ENCODE peak calls at places on chromosomes 7 and 10, in eight cellular contexts. C is IMR-90; B is CD8-positive, alpha-beta T cell; F is HFFc6; Z is cardiac fibroblast; H is retinal pigment epithelial cell; D is GM20000; Q is progenitor cell of endocrine pancreas. K is an unnamed sample.
A peak's percentile ranks its signal among the peaks of the same experiment; 100 is the strongest.

GRCh38 chr7:420142-421055 is 99.2 kb downstream of the PDGFA start:
- DNase-seq in C (no peak), B (no peak), F (no peak), Z (no peak), H (no peak), D (no peak), Q (no peak), K (no peak)

GRCh38 chr10:131260452-131261211 is 50.9 kb downstream of the TCERG1L start:
- DNase-seq in C (no peak), B (no peak), F (no peak), Z (no peak), H (no peak), D (no peak), Q (no peak), K (no peak)

GRCh38 chr7:69147631-69148030 is 450.6 kb upstream of the AUTS2 start:
- DNase-seq in C (no peak), B (no peak), F (no peak), Z (no peak), H (no peak), D (no peak), Q (no peak), K (no peak)

GRCh38 chr7:27842851-27843250 is 102.9 kb downstream of the TAX1BP1 start:
- DNase-seq in C (no peak), B (no peak), F (no peak), Z (no peak), H (peak; percentile 17), D (no peak), Q (no peak), K (no peak)

GRCh38 chr10:123142701-123143161 is 5.2 kb upstream of the HMX2 start:
- DNase-seq in C (no peak), B (no peak), F (no peak), Z (no peak), H (no peak), D (peak; percentile 46), Q (no peak), K (no peak)

GRCh38 chr7:4830176-4830575 is 31.7 kb downstream of the PAPOLB start:
- DNase-seq in C (peak; percentile 57), B (peak; percentile 55), F (peak; percentile 57), Z (peak; percentile 70), H (peak; percentile 16), D (peak; percentile 78), Q (peak; percentile 62), K (no peak)

GRCh38 chr10:98676895-98677294 is 230.2 kb upstream of the HPS1 start:
- DNase-seq in C (no peak), B (no peak), F (peak; percentile 18), Z (no peak), H (no peak), D (no peak), Q (no peak), K (no peak)

GRCh38 chr7:36048902-36049240 is 104.2 kb upstream of the EEPD1 start:
- DNase-seq in C (peak; percentile 31), B (no peak), F (peak; percentile 32), Z (peak; percentile 36), H (no peak), D (no peak), Q (no peak), K (no peak)

GRCh38 chr10:118723467-118723866 is 31.3 kb downstream of the CACUL1 start:
- DNase-seq in C (peak; percentile 71), B (no peak), F (peak; percentile 57), Z (peak; percentile 82), H (no peak), D (no peak), Q (no peak), K (no peak)

GRCh38 chr7:129423700-129424410 is 10.4 kb upstream of the STRIP2 start:
- DNase-seq in C (peak; percentile 25), B (no peak), F (no peak), Z (peak; percentile 60), H (no peak), D (no peak), Q (no peak), K (no peak)

GRCh38 chr7:147419001-147419400 is 1171.6 kb upstream of the C7orf33 start:
- DNase-seq in C (peak; percentile 19), B (no peak), F (no peak), Z (no peak), H (no peak), D (no peak), Q (no peak), K (no peak)

GRCh38 chr10:78660446-78661106 is 408.2 kb upstream of the ZMIZ1 start:
- DNase-seq in C (no peak), B (no peak), F (no peak), Z (no peak), H (no peak), D (no peak), Q (no peak), K (no peak)

GRCh38 chr7:36440880-36441279 is 51.2 kb downstream of the ANLN start:
- DNase-seq in C (peak; percentile 46), B (no peak), F (peak; percentile 33), Z (peak; percentile 56), H (no peak), D (peak; percentile 10), Q (no peak), K (no peak)

GRCh38 chr10:125160856-125161569 is 650 bp upstream of the CTBP2 start:
- DNase-seq in C (peak; percentile 85), B (no peak), F (peak; percentile 74), Z (peak; percentile 80), H (peak; percentile 79), D (peak; percentile 73), Q (peak; percentile 82), K (peak; percentile 74)

GRCh38 chr10:78996449-78997129 is 72.2 kb upstream of the ZMIZ1 start:
- DNase-seq in C (no peak), B (no peak), F (no peak), Z (no peak), H (no peak), D (no peak), Q (no peak), K (no peak)

GRCh38 chr7:150852371-150852905 is at the start of gene AOC1:
- DNase-seq in C (no peak), B (no peak), F (no peak), Z (no peak), H (no peak), D (no peak), Q (no peak), K (peak; percentile 34)

GRCh38 chr10:74967850-74968620 is 141.6 kb downstream of the KAT6B start:
- DNase-seq in C (no peak), B (no peak), F (no peak), Z (peak; percentile 29), H (no peak), D (no peak), Q (no peak), K (no peak)

GRCh38 chr7:65946895-65947294 is 35.1 kb downstream of the GUSB start:
- DNase-seq in C (peak; percentile 37), B (no peak), F (peak; percentile 55), Z (peak; percentile 87), H (no peak), D (no peak), Q (no peak), K (no peak)

DNA sequence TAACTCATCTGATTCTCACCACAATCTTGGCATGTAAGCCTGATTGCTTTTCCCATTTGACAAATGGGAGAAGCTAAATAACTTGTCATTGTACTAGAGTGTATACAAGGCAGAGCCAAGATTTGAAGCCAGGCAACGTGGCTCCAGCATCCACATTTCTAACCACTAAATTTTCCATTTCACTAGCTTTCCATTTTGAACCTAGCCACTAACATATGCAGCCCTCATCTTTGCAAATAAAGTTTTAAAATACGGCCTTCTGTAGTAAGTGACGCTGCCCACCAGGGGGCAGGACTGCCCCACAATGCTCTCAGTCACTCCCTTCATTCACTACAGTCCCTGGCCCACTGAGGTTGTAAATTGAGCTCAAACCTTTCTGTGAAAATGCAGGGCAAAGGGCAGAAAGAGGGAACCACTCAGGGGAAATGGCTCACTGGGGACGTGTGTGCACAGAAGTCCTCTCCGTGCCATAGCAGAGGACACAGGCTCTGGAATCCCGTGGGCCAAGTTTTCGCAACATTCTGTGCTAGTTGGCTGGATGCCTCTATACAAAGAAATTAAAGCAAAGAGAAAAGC is 315.7 kb downstream of the TNS3 start:
- DNase-seq in C (peak; percentile 68), B (no peak), F (peak; percentile 53), Z (peak; percentile 77), H (no peak), D (peak; percentile 71), Q (peak; percentile 52), K (no peak)
- TF ChIP-seq CTCF in C (peak; percentile 91), B (peak; percentile 60), F (peak; percentile 99), Z (peak; percentile 92), H (peak; percentile 93), D (peak; percentile 81), Q (peak; percentile 97), K (peak; percentile 90)

GRCh38 chr7:141649865-141650499 is 52.0 kb downstream of the DENND11 start:
- DNase-seq in C (peak; percentile 88), B (no peak), F (peak; percentile 93), Z (peak; percentile 87), H (peak; percentile 73), D (peak; percentile 51), Q (peak; percentile 36), K (peak; percentile 69)
- TF ChIP-seq CTCF in C (peak; percentile 98), B (no peak), F (peak; percentile 87), Z (peak; percentile 81), H (peak; percentile 91), D (peak; percentile 57), Q (peak; percentile 78), K (no peak)

GRCh38 chr7:8441106-8441590 is 7.7 kb downstream of the NXPH1 start:
- DNase-seq in C (no peak), B (no peak), F (no peak), Z (no peak), H (no peak), D (no peak), Q (no peak), K (no peak)

GRCh38 chr7:8442295-8442813 is 8.9 kb downstream of the NXPH1 start:
- DNase-seq in C (no peak), B (no peak), F (no peak), Z (no peak), H (no peak), D (no peak), Q (no peak), K (no peak)

GRCh38 chr7:8441602-8442294 is 8.3 kb downstream of the NXPH1 start:
- DNase-seq in C (no peak), B (no peak), F (no peak), Z (no peak), H (no peak), D (no peak), Q (no peak), K (no peak)

GRCh38 chr7:8442814-8443304 is 9.4 kb downstream of the NXPH1 start:
- DNase-seq in C (no peak), B (peak; percentile 44), F (no peak), Z (peak; percentile 18), H (no peak), D (peak; percentile 51), Q (peak; percentile 93), K (peak; percentile 95)

GRCh38 chr7:8443871-8444756 is 10.7 kb downstream of the NXPH1 start:
- DNase-seq in C (no peak), B (no peak), F (no peak), Z (peak; percentile 4), H (no peak), D (no peak), Q (no peak), K (no peak)
- TF ChIP-seq CTCF in C (no peak), B (no peak), F (no peak), Z (peak; percentile 17), H (peak; percentile 42), D (no peak), Q (peak; percentile 53), K (no peak)

GRCh38 chr7:72492446-72492845 is 80.3 kb upstream of the CALN1 start:
- DNase-seq in C (no peak), B (no peak), F (no peak), Z (no peak), H (no peak), D (no peak), Q (no peak), K (no peak)
- TF ChIP-seq CTCF in C (no peak), B (no peak), F (no peak), Z (no peak), H (no peak), D (no peak), Q (no peak), K (no peak)